ENCODE peak calls at places on chromosomes 7 and 10, in nine cellular contexts. One of them, this sample, is unnamed.

GRCh38 chr10:16954280-16955030 is 137.2 kb upstream of the RSU1 start:
- DNase-seq in fibroblast of the conjunctiva: no peak
- DNase-seq in nephron progenitor cell: no peak
- DNase-seq in lower lobe of right lung: no peak
- DNase-seq in stimulated activated CD4-positive, alpha-beta T cell treated with anti-CD3 and anti-CD28 coated beads, TNF-alpha, amount 100 ng/mL, for 48 hours: no peak
- DNase-seq in endothelial cell: peak; percentile 25
- DNase-seq in NCI-H69: no peak
- DNase-seq in NCI-H446 treated with DMSO at 0.1 percent for 48 hours: no peak
- DNase-seq in fibroblast of villous mesenchyme: no peak
- DNase-seq in this sample: no peak

GRCh38 chr7:157432541-157432956 is 95.7 kb downstream of the DNAJB6 start:
- DNase-seq in fibroblast of the conjunctiva: peak; percentile 40
- DNase-seq in nephron progenitor cell: peak; percentile 65
- DNase-seq in lower lobe of right lung: peak; percentile 54
- DNase-seq in stimulated activated CD4-positive, alpha-beta T cell treated with anti-CD3 and anti-CD28 coated beads, TNF-alpha, amount 100 ng/mL, for 48 hours: no peak
- DNase-seq in endothelial cell: peak; percentile 41
- DNase-seq in NCI-H69: peak; percentile 91
- DNase-seq in NCI-H446 treated with DMSO at 0.1 percent for 48 hours: peak; percentile 3
- DNase-seq in fibroblast of villous mesenchyme: peak; percentile 81
- DNase-seq in this sample: no peak

GRCh38 chr7:97471491-97471890 is 260.4 kb upstream of the TAC1 start:
- DNase-seq in fibroblast of the conjunctiva: no peak
- DNase-seq in nephron progenitor cell: no peak
- DNase-seq in lower lobe of right lung: no peak
- DNase-seq in stimulated activated CD4-positive, alpha-beta T cell treated with anti-CD3 and anti-CD28 coated beads, TNF-alpha, amount 100 ng/mL, for 48 hours: no peak
- DNase-seq in endothelial cell: no peak
- DNase-seq in NCI-H69: no peak
- DNase-seq in NCI-H446 treated with DMSO at 0.1 percent for 48 hours: no peak
- DNase-seq in fibroblast of villous mesenchyme: no peak
- DNase-seq in this sample: no peak

GRCh38 chr10:35643151-35643975 is 1.3 kb upstream of the FZD8 start:
- DNase-seq in fibroblast of the conjunctiva: peak; percentile 21
- DNase-seq in nephron progenitor cell: peak; percentile 65
- DNase-seq in lower lobe of right lung: peak; percentile 83
- DNase-seq in stimulated activated CD4-positive, alpha-beta T cell treated with anti-CD3 and anti-CD28 coated beads, TNF-alpha, amount 100 ng/mL, for 48 hours: no peak
- DNase-seq in endothelial cell: peak; percentile 68
- DNase-seq in NCI-H69: peak; percentile 95
- DNase-seq in NCI-H446 treated with DMSO at 0.1 percent for 48 hours: peak; percentile 62
- DNase-seq in fibroblast of villous mesenchyme: peak; percentile 59
- DNase-seq in this sample: peak; percentile 91

GRCh38 chr10:124745678-124746077 is 1.5 kb upstream of the FAM53B start:
- DNase-seq in fibroblast of the conjunctiva: peak; percentile 43
- DNase-seq in nephron progenitor cell: no peak
- DNase-seq in lower lobe of right lung: no peak
- DNase-seq in stimulated activated CD4-positive, alpha-beta T cell treated with anti-CD3 and anti-CD28 coated beads, TNF-alpha, amount 100 ng/mL, for 48 hours: no peak
- DNase-seq in endothelial cell: no peak
- DNase-seq in NCI-H69: peak; percentile 32
- DNase-seq in NCI-H446 treated with DMSO at 0.1 percent for 48 hours: peak; percentile 11
- DNase-seq in fibroblast of villous mesenchyme: peak; percentile 79
- DNase-seq in this sample: no peak

GRCh38 chr7:139669106-139670061 is 108.4 kb downstream of the HIPK2 start:
- DNase-seq in fibroblast of the conjunctiva: no peak
- DNase-seq in nephron progenitor cell: no peak
- DNase-seq in lower lobe of right lung: no peak
- DNase-seq in stimulated activated CD4-positive, alpha-beta T cell treated with anti-CD3 and anti-CD28 coated beads, TNF-alpha, amount 100 ng/mL, for 48 hours: no peak
- DNase-seq in endothelial cell: no peak
- DNase-seq in NCI-H69: no peak
- DNase-seq in NCI-H446 treated with DMSO at 0.1 percent for 48 hours: no peak
- DNase-seq in fibroblast of villous mesenchyme: no peak
- DNase-seq in this sample: peak; percentile 13

GRCh38 chr10:50279489-50279888 is 28.2 kb upstream of the ASAH2 start:
- DNase-seq in fibroblast of the conjunctiva: no peak
- DNase-seq in nephron progenitor cell: no peak
- DNase-seq in lower lobe of right lung: no peak
- DNase-seq in stimulated activated CD4-positive, alpha-beta T cell treated with anti-CD3 and anti-CD28 coated beads, TNF-alpha, amount 100 ng/mL, for 48 hours: no peak
- DNase-seq in endothelial cell: no peak
- DNase-seq in NCI-H69: no peak
- DNase-seq in NCI-H446 treated with DMSO at 0.1 percent for 48 hours: no peak
- DNase-seq in fibroblast of villous mesenchyme: peak; percentile 11
- DNase-seq in this sample: no peak

GRCh38 chr7:94655884-94656657 is at the start of gene SGCE:
- DNase-seq in fibroblast of the conjunctiva: peak; percentile 64
- DNase-seq in nephron progenitor cell: peak; percentile 84
- DNase-seq in lower lobe of right lung: peak; percentile 72
- DNase-seq in stimulated activated CD4-positive, alpha-beta T cell treated with anti-CD3 and anti-CD28 coated beads, TNF-alpha, amount 100 ng/mL, for 48 hours: peak; percentile 41
- DNase-seq in endothelial cell: peak; percentile 83
- DNase-seq in NCI-H69: peak; percentile 95
- DNase-seq in NCI-H446 treated with DMSO at 0.1 percent for 48 hours: peak; percentile 74
- DNase-seq in fibroblast of villous mesenchyme: peak; percentile 77
- DNase-seq in this sample: peak; percentile 89

GRCh38 chr10:43202657-43203490 is 64.0 kb downstream of the RASGEF1A start:
- DNase-seq in fibroblast of the conjunctiva: no peak
- DNase-seq in nephron progenitor cell: peak; percentile 83
- DNase-seq in lower lobe of right lung: peak; percentile 75
- DNase-seq in stimulated activated CD4-positive, alpha-beta T cell treated with anti-CD3 and anti-CD28 coated beads, TNF-alpha, amount 100 ng/mL, for 48 hours: peak; percentile 39
- DNase-seq in endothelial cell: peak; percentile 50
- DNase-seq in NCI-H69: no peak
- DNase-seq in NCI-H446 treated with DMSO at 0.1 percent for 48 hours: no peak
- DNase-seq in fibroblast of villous mesenchyme: peak; percentile 12
- DNase-seq in this sample: no peak

GRCh38 chr10:77359287-77359691 is 278.3 kb downstream of the KCNMA1 start:
- DNase-seq in fibroblast of the conjunctiva: no peak
- DNase-seq in nephron progenitor cell: no peak
- DNase-seq in lower lobe of right lung: no peak
- DNase-seq in stimulated activated CD4-positive, alpha-beta T cell treated with anti-CD3 and anti-CD28 coated beads, TNF-alpha, amount 100 ng/mL, for 48 hours: no peak
- DNase-seq in endothelial cell: no peak
- DNase-seq in NCI-H69: peak; percentile 9
- DNase-seq in NCI-H446 treated with DMSO at 0.1 percent for 48 hours: no peak
- DNase-seq in fibroblast of villous mesenchyme: no peak
- DNase-seq in this sample: no peak

GRCh38 chr7:116591202-116592040 is 66.6 kb downstream of the CAV1 start:
- DNase-seq in fibroblast of the conjunctiva: no peak
- DNase-seq in nephron progenitor cell: no peak
- DNase-seq in lower lobe of right lung: no peak
- DNase-seq in stimulated activated CD4-positive, alpha-beta T cell treated with anti-CD3 and anti-CD28 coated beads, TNF-alpha, amount 100 ng/mL, for 48 hours: no peak
- DNase-seq in endothelial cell: no peak
- DNase-seq in NCI-H69: peak; percentile 53
- DNase-seq in NCI-H446 treated with DMSO at 0.1 percent for 48 hours: no peak
- DNase-seq in fibroblast of villous mesenchyme: peak; percentile 38
- DNase-seq in this sample: peak; percentile 23

GRCh38 chr7:76292206-76292573 is 10.3 kb upstream of the HSPB1 start:
- DNase-seq in fibroblast of the conjunctiva: no peak
- DNase-seq in nephron progenitor cell: no peak
- DNase-seq in lower lobe of right lung: no peak
- DNase-seq in stimulated activated CD4-positive, alpha-beta T cell treated with anti-CD3 and anti-CD28 coated beads, TNF-alpha, amount 100 ng/mL, for 48 hours: no peak
- DNase-seq in endothelial cell: no peak
- DNase-seq in NCI-H69: peak; percentile 54
- DNase-seq in NCI-H446 treated with DMSO at 0.1 percent for 48 hours: no peak
- DNase-seq in fibroblast of villous mesenchyme: peak; percentile 44
- DNase-seq in this sample: no peak

GRCh38 chr7:91812388-91812787 is 68.1 kb downstream of the MTERF1 start:
- DNase-seq in fibroblast of the conjunctiva: no peak
- DNase-seq in nephron progenitor cell: no peak
- DNase-seq in lower lobe of right lung: no peak
- DNase-seq in stimulated activated CD4-positive, alpha-beta T cell treated with anti-CD3 and anti-CD28 coated beads, TNF-alpha, amount 100 ng/mL, for 48 hours: no peak
- DNase-seq in endothelial cell: no peak
- DNase-seq in NCI-H69: no peak
- DNase-seq in NCI-H446 treated with DMSO at 0.1 percent for 48 hours: no peak
- DNase-seq in fibroblast of villous mesenchyme: no peak
- DNase-seq in this sample: no peak

GRCh38 chr10:97204826-97205679 is 19.3 kb upstream of the SLIT1 start:
- DNase-seq in fibroblast of the conjunctiva: no peak
- DNase-seq in nephron progenitor cell: no peak
- DNase-seq in lower lobe of right lung: no peak
- DNase-seq in stimulated activated CD4-positive, alpha-beta T cell treated with anti-CD3 and anti-CD28 coated beads, TNF-alpha, amount 100 ng/mL, for 48 hours: no peak
- DNase-seq in endothelial cell: no peak
- DNase-seq in NCI-H69: no peak
- DNase-seq in NCI-H446 treated with DMSO at 0.1 percent for 48 hours: no peak
- DNase-seq in fibroblast of villous mesenchyme: no peak
- DNase-seq in this sample: no peak

GRCh38 chr10:49222170-49222569 is 34.0 kb upstream of the TMEM273 start:
- DNase-seq in fibroblast of the conjunctiva: no peak
- DNase-seq in nephron progenitor cell: no peak
- DNase-seq in lower lobe of right lung: no peak
- DNase-seq in stimulated activated CD4-positive, alpha-beta T cell treated with anti-CD3 and anti-CD28 coated beads, TNF-alpha, amount 100 ng/mL, for 48 hours: no peak
- DNase-seq in endothelial cell: no peak
- DNase-seq in NCI-H69: no peak
- DNase-seq in NCI-H446 treated with DMSO at 0.1 percent for 48 hours: no peak
- DNase-seq in fibroblast of villous mesenchyme: no peak
- DNase-seq in this sample: no peak

GRCh38 chr10:101032637-101033201 is 1.7 kb downstream of the SFXN3 start:
- DNase-seq in fibroblast of the conjunctiva: no peak
- DNase-seq in nephron progenitor cell: no peak
- DNase-seq in lower lobe of right lung: no peak
- DNase-seq in stimulated activated CD4-positive, alpha-beta T cell treated with anti-CD3 and anti-CD28 coated beads, TNF-alpha, amount 100 ng/mL, for 48 hours: peak; percentile 43
- DNase-seq in endothelial cell: peak; percentile 41
- DNase-seq in NCI-H69: peak; percentile 63
- DNase-seq in NCI-H446 treated with DMSO at 0.1 percent for 48 hours: peak; percentile 49
- DNase-seq in fibroblast of villous mesenchyme: peak; percentile 91
- DNase-seq in this sample: peak; percentile 63

GRCh38 chr10:76114556-76114955 is 683.1 kb downstream of the LRMDA start:
- DNase-seq in fibroblast of the conjunctiva: no peak
- DNase-seq in nephron progenitor cell: no peak
- DNase-seq in lower lobe of right lung: no peak
- DNase-seq in stimulated activated CD4-positive, alpha-beta T cell treated with anti-CD3 and anti-CD28 coated beads, TNF-alpha, amount 100 ng/mL, for 48 hours: no peak
- DNase-seq in endothelial cell: no peak
- DNase-seq in NCI-H69: peak; percentile 77
- DNase-seq in NCI-H446 treated with DMSO at 0.1 percent for 48 hours: no peak
- DNase-seq in fibroblast of villous mesenchyme: no peak
- DNase-seq in this sample: no peak

GRCh38 chr10:133235891-133236321 is 1.7 kb upstream of the VENTX start:
- DNase-seq in fibroblast of the conjunctiva: no peak
- DNase-seq in nephron progenitor cell: no peak
- DNase-seq in lower lobe of right lung: no peak
- DNase-seq in stimulated activated CD4-positive, alpha-beta T cell treated with anti-CD3 and anti-CD28 coated beads, TNF-alpha, amount 100 ng/mL, for 48 hours: no peak
- DNase-seq in endothelial cell: no peak
- DNase-seq in NCI-H69: no peak
- DNase-seq in NCI-H446 treated with DMSO at 0.1 percent for 48 hours: no peak
- DNase-seq in fibroblast of villous mesenchyme: no peak
- DNase-seq in this sample: no peak

GRCh38 chr10:60236869-60237524 is 152.7 kb downstream of the ANK3 start:
- DNase-seq in fibroblast of the conjunctiva: peak; percentile 41
- DNase-seq in nephron progenitor cell: no peak
- DNase-seq in lower lobe of right lung: peak; percentile 77
- DNase-seq in stimulated activated CD4-positive, alpha-beta T cell treated with anti-CD3 and anti-CD28 coated beads, TNF-alpha, amount 100 ng/mL, for 48 hours: no peak
- DNase-seq in endothelial cell: no peak
- DNase-seq in NCI-H69: no peak
- DNase-seq in NCI-H446 treated with DMSO at 0.1 percent for 48 hours: no peak
- DNase-seq in fibroblast of villous mesenchyme: no peak
- DNase-seq in this sample: no peak

GRCh38 chr10:108003576-108003975 is 839.1 kb upstream of the SORCS1 start:
- DNase-seq in fibroblast of the conjunctiva: no peak
- DNase-seq in nephron progenitor cell: no peak
- DNase-seq in lower lobe of right lung: no peak
- DNase-seq in stimulated activated CD4-positive, alpha-beta T cell treated with anti-CD3 and anti-CD28 coated beads, TNF-alpha, amount 100 ng/mL, for 48 hours: no peak
- DNase-seq in endothelial cell: no peak
- DNase-seq in NCI-H69: no peak
- DNase-seq in NCI-H446 treated with DMSO at 0.1 percent for 48 hours: no peak
- DNase-seq in fibroblast of villous mesenchyme: no peak
- DNase-seq in this sample: no peak

GRCh38 chr7:100822236-100823139 is 4.8 kb downstream of the EPHB4 start:
- DNase-seq in fibroblast of the conjunctiva: no peak
- DNase-seq in nephron progenitor cell: no peak
- DNase-seq in lower lobe of right lung: no peak
- DNase-seq in stimulated activated CD4-positive, alpha-beta T cell treated with anti-CD3 and anti-CD28 coated beads, TNF-alpha, amount 100 ng/mL, for 48 hours: no peak
- DNase-seq in endothelial cell: no peak
- DNase-seq in NCI-H69: no peak
- DNase-seq in NCI-H446 treated with DMSO at 0.1 percent for 48 hours: no peak
- DNase-seq in fibroblast of villous mesenchyme: no peak
- DNase-seq in this sample: no peak

GRCh38 chr10:44864042-44864436 is 47.1 kb upstream of the TMEM72 start:
- DNase-seq in fibroblast of the conjunctiva: no peak
- DNase-seq in nephron progenitor cell: no peak
- DNase-seq in lower lobe of right lung: peak; percentile 64
- DNase-seq in stimulated activated CD4-positive, alpha-beta T cell treated with anti-CD3 and anti-CD28 coated beads, TNF-alpha, amount 100 ng/mL, for 48 hours: no peak
- DNase-seq in endothelial cell: no peak
- DNase-seq in NCI-H69: peak; percentile 24
- DNase-seq in NCI-H446 treated with DMSO at 0.1 percent for 48 hours: no peak
- DNase-seq in fibroblast of villous mesenchyme: peak; percentile 4
- DNase-seq in this sample: no peak

GRCh38 chr10:7260412-7260900 is 150.4 kb downstream of the SFMBT2 start:
- DNase-seq in fibroblast of the conjunctiva: peak; percentile 92
- DNase-seq in nephron progenitor cell: peak; percentile 17
- DNase-seq in lower lobe of right lung: no peak
- DNase-seq in stimulated activated CD4-positive, alpha-beta T cell treated with anti-CD3 and anti-CD28 coated beads, TNF-alpha, amount 100 ng/mL, for 48 hours: no peak
- DNase-seq in endothelial cell: peak; percentile 56
- DNase-seq in NCI-H69: no peak
- DNase-seq in NCI-H446 treated with DMSO at 0.1 percent for 48 hours: no peak
- DNase-seq in fibroblast of villous mesenchyme: peak; percentile 87
- DNase-seq in this sample: peak; percentile 63

GRCh38 chr7:128188396-128189230 is 52.5 kb upstream of the LEP start:
- DNase-seq in fibroblast of the conjunctiva: no peak
- DNase-seq in nephron progenitor cell: no peak
- DNase-seq in lower lobe of right lung: no peak
- DNase-seq in stimulated activated CD4-positive, alpha-beta T cell treated with anti-CD3 and anti-CD28 coated beads, TNF-alpha, amount 100 ng/mL, for 48 hours: no peak
- DNase-seq in endothelial cell: no peak
- DNase-seq in NCI-H69: no peak
- DNase-seq in NCI-H446 treated with DMSO at 0.1 percent for 48 hours: no peak
- DNase-seq in fibroblast of villous mesenchyme: no peak
- DNase-seq in this sample: no peak

GRCh38 chr7:2637505-2638223 is 5.9 kb downstream of the TTYH3 start:
- DNase-seq in fibroblast of the conjunctiva: no peak
- DNase-seq in nephron progenitor cell: no peak
- DNase-seq in lower lobe of right lung: peak; percentile 86
- DNase-seq in stimulated activated CD4-positive, alpha-beta T cell treated with anti-CD3 and anti-CD28 coated beads, TNF-alpha, amount 100 ng/mL, for 48 hours: no peak
- DNase-seq in endothelial cell: no peak
- DNase-seq in NCI-H69: no peak
- DNase-seq in NCI-H446 treated with DMSO at 0.1 percent for 48 hours: no peak
- DNase-seq in fibroblast of villous mesenchyme: no peak
- DNase-seq in this sample: peak; percentile 42

GRCh38 chr7:25735674-25736242 is 416.2 kb upstream of the NFE2L3 start:
- DNase-seq in fibroblast of the conjunctiva: no peak
- DNase-seq in nephron progenitor cell: no peak
- DNase-seq in lower lobe of right lung: no peak
- DNase-seq in stimulated activated CD4-positive, alpha-beta T cell treated with anti-CD3 and anti-CD28 coated beads, TNF-alpha, amount 100 ng/mL, for 48 hours: no peak
- DNase-seq in endothelial cell: no peak
- DNase-seq in NCI-H69: no peak
- DNase-seq in NCI-H446 treated with DMSO at 0.1 percent for 48 hours: no peak
- DNase-seq in fibroblast of villous mesenchyme: no peak
- DNase-seq in this sample: no peak

GRCh38 chr10:69869291-69869841 is 67.7 kb downstream of the COL13A1 start:
- DNase-seq in fibroblast of the conjunctiva: peak; percentile 74
- DNase-seq in nephron progenitor cell: no peak
- DNase-seq in lower lobe of right lung: no peak
- DNase-seq in stimulated activated CD4-positive, alpha-beta T cell treated with anti-CD3 and anti-CD28 coated beads, TNF-alpha, amount 100 ng/mL, for 48 hours: no peak
- DNase-seq in endothelial cell: peak; percentile 24
- DNase-seq in NCI-H69: no peak
- DNase-seq in NCI-H446 treated with DMSO at 0.1 percent for 48 hours: no peak
- DNase-seq in fibroblast of villous mesenchyme: peak; percentile 79
- DNase-seq in this sample: no peak

GRCh38 chr7:102463841-102464576 is 654 bp downstream of the ALKBH4 start:
- DNase-seq in fibroblast of the conjunctiva: no peak
- DNase-seq in nephron progenitor cell: peak; percentile 35
- DNase-seq in lower lobe of right lung: no peak
- DNase-seq in stimulated activated CD4-positive, alpha-beta T cell treated with anti-CD3 and anti-CD28 coated beads, TNF-alpha, amount 100 ng/mL, for 48 hours: no peak
- DNase-seq in endothelial cell: no peak
- DNase-seq in NCI-H69: peak; percentile 39
- DNase-seq in NCI-H446 treated with DMSO at 0.1 percent for 48 hours: no peak
- DNase-seq in fibroblast of villous mesenchyme: peak; percentile 6
- DNase-seq in this sample: no peak

GRCh38 chr7:125484755-125485154 is 555.1 kb upstream of the POT1 start:
- DNase-seq in fibroblast of the conjunctiva: no peak
- DNase-seq in nephron progenitor cell: no peak
- DNase-seq in lower lobe of right lung: no peak
- DNase-seq in stimulated activated CD4-positive, alpha-beta T cell treated with anti-CD3 and anti-CD28 coated beads, TNF-alpha, amount 100 ng/mL, for 48 hours: no peak
- DNase-seq in endothelial cell: no peak
- DNase-seq in NCI-H69: no peak
- DNase-seq in NCI-H446 treated with DMSO at 0.1 percent for 48 hours: no peak
- DNase-seq in fibroblast of villous mesenchyme: no peak
- DNase-seq in this sample: no peak

GRCh38 chr7:2510909-2511768 is 8.4 kb upstream of the LFNG start:
- DNase-seq in fibroblast of the conjunctiva: no peak
- DNase-seq in nephron progenitor cell: no peak
- DNase-seq in lower lobe of right lung: peak; percentile 76
- DNase-seq in stimulated activated CD4-positive, alpha-beta T cell treated with anti-CD3 and anti-CD28 coated beads, TNF-alpha, amount 100 ng/mL, for 48 hours: peak; percentile 48
- DNase-seq in endothelial cell: peak; percentile 46
- DNase-seq in NCI-H69: peak; percentile 86
- DNase-seq in NCI-H446 treated with DMSO at 0.1 percent for 48 hours: no peak
- DNase-seq in fibroblast of villous mesenchyme: peak; percentile 26
- DNase-seq in this sample: no peak

GRCh38 chr10:30527623-30528426 is 93.8 kb downstream of the MAP3K8 start:
- DNase-seq in fibroblast of the conjunctiva: no peak
- DNase-seq in nephron progenitor cell: no peak
- DNase-seq in lower lobe of right lung: no peak
- DNase-seq in stimulated activated CD4-positive, alpha-beta T cell treated with anti-CD3 and anti-CD28 coated beads, TNF-alpha, amount 100 ng/mL, for 48 hours: no peak
- DNase-seq in endothelial cell: no peak
- DNase-seq in NCI-H69: no peak
- DNase-seq in NCI-H446 treated with DMSO at 0.1 percent for 48 hours: no peak
- DNase-seq in fibroblast of villous mesenchyme: no peak
- DNase-seq in this sample: no peak